ENCODE peak calls at places on chromosome 14, in four cellular contexts. H, K, I and O are unnamed samples.

GRCh38 chr14:31682768-31683167 is 121.6 kb downstream of the NUBPL start:
- DNase-seq in H (no peak), K (no peak), I (no peak), O (no peak)

GRCh38 chr14:36518586-36519430 is 1.2 kb downstream of the NKX2-1 start:
- DNase-seq in H (no peak), K (peak; percentile 60), I (no peak), O (no peak)

GRCh38 chr14:28704153-28704552 is 62.4 kb upstream of the FOXG1 start:
- DNase-seq in H (no peak), K (no peak), I (no peak), O (no peak)

GRCh38 chr14:29216774-29217232 is 450.2 kb downstream of the FOXG1 start:
- DNase-seq in H (no peak), K (no peak), I (no peak), O (no peak)

GRCh38 chr14:105581551-105582341 is 55.4 kb downstream of the TMEM121 start:
- DNase-seq in H (no peak), K (no peak), I (peak; percentile 43), O (peak; percentile 35)

GRCh38 chr14:41393512-41393911 is 213.2 kb upstream of the LRFN5 start:
- DNase-seq in H (no peak), K (no peak), I (no peak), O (no peak)

GRCh38 chr14:103528512-103529382 is at the start of gene TRMT61A:
- DNase-seq in H (peak; percentile 89), K (peak; percentile 93), I (peak; percentile 94), O (peak; percentile 94)

GRCh38 chr14:75234173-75234855 is 44.3 kb upstream of the FOS start:
- DNase-seq in H (peak; percentile 26), K (no peak), I (no peak), O (peak; percentile 88)

GRCh38 chr14:22039938-22040780 is 366.5 kb upstream of the OR4E1 start:
- DNase-seq in H (no peak), K (no peak), I (no peak), O (no peak)

GRCh38 chr14:101405171-101405883 is 156.0 kb upstream of the DIO3 start:
- DNase-seq in H (peak; percentile 48), K (no peak), I (no peak), O (no peak)

GRCh38 chr14:74510955-74511354 is 17.4 kb downstream of the ISCA2 start:
- DNase-seq in H (no peak), K (no peak), I (peak; percentile 30), O (peak; percentile 73)

GRCh38 chr14:43145361-43145760 is 1361.7 kb downstream of the FSCB start:
- DNase-seq in H (no peak), K (no peak), I (no peak), O (no peak)

GRCh38 chr14:44135972-44136371 is 371.1 kb downstream of the FSCB start:
- DNase-seq in H (no peak), K (no peak), I (no peak), O (no peak)

GRCh38 chr14:89304972-89305703 is 111.9 kb downstream of the FOXN3 start:
- DNase-seq in H (peak; percentile 39), K (peak; percentile 14), I (no peak), O (no peak)

DNA sequence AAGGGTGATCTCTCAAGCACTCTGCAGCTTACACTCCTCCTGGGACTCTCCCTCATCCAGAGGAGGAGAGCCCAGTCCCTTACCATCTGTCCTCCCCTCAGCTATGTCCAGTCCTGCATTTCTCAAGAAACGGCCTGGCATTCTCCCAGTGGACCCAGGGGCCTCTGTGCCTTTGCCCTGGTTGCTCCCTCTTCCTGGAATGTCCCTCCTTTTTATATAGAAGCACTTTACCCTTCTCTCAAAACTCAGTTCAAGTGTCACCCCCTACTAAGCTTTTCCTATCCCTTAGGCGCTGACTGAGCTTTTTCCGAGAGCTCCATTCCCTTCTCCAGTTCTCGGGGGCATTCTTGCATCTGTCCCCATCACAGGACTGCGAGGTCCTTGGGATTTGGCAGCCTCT is 8.9 kb upstream of the GLRX5 start:
- DNase-seq in H (no peak), K (no peak), I (no peak), O (no peak)
- H3K4me3 ChIP-seq in H (no peak overlapping the region), K (no peak overlapping the region), I (no peak overlapping the region), O (no peak overlapping the region)

GRCh38 chr14:98323850-98324249 is 948.1 kb downstream of the BCL11B start:
- DNase-seq in H (no peak), K (no peak), I (no peak), O (no peak)
- H3K9me3 ChIP-seq in H (peaks cover 6% of the 10 kb centered on the region), K (peaks cover 4% of the 10 kb centered on the region), I (no peaks in the 10 kb centered on the region), O (peaks cover 2% of the 10 kb centered on the region)

GRCh38 chr14:80658155-80658554 is 283.4 kb downstream of the CEP128 start:
- DNase-seq in H (no peak), K (no peak), I (no peak), O (no peak)

GRCh38 chr14:80658733-80659132 is 282.8 kb downstream of the CEP128 start:
- DNase-seq in H (no peak), K (peak; percentile 3), I (no peak), O (no peak)

GRCh38 chr14:80669416-80669815 is 272.1 kb downstream of the CEP128 start:
- DNase-seq in H (no peak), K (no peak), I (no peak), O (no peak)

GRCh38 chr14:80664576-80664975 is 277.0 kb downstream of the CEP128 start:
- DNase-seq in H (no peak), K (no peak), I (no peak), O (no peak)

GRCh38 chr14:80663541-80663940 is 278.0 kb downstream of the CEP128 start:
- DNase-seq in H (no peak), K (no peak), I (no peak), O (no peak)
- H3K27ac ChIP-seq in H (no peak overlapping the region), K (no peak overlapping the region), I (no peak overlapping the region), O (no peak overlapping the region)

DNA sequence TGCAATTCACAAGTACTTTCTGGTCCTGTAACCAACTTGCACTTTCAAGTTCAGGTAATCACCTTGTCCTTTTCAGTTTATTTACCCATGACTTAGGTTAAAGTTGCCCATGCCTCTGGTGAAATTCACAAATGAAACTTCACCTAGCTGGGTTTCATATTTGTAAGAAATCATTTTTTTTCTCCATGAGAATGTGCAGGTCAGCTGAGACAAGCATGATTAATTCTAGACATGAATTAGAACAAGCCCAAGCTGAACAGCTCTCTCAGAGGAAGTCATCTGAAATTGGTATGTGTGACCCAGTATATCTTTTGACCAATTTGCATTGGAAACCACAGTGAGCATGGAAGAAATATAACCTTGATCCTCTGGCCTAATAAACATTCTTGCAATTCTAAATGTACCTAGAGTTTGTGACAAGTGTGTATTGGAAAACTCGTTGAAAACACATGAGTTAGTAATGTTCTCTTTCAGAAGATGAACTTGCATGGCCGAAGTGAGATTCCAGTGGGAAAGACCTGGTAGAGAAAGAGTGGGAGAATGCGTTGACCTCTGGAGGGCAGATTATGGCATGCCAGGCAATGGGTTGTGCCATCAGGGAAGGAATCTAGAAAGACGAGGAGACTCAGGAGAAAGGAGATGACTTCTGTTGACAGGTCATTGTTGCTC is 486.5 kb downstream of the ZFP36L1 start:
- DNase-seq in H (no peak), K (no peak), I (no peak), O (no peak)
- H3K4me3 ChIP-seq in H (no peak overlapping the region), K (no peak overlapping the region), I (no peak overlapping the region), O (no peak overlapping the region)